ENCODE peak calls at places on chromosome 16, in eight cellular contexts. One of them, this sample, is unnamed.

GRCh38 chr16:56013962-56014552 is 138.9 kb upstream of the CES5A start:
- DNase-seq in MCF 10A: peak; percentile 76
- DNase-seq in hepatocyte: peak; percentile 81
- DNase-seq in chondrocyte: no peak
- DNase-seq in AG04449: no peak
- DNase-seq in HepG2: peak; percentile 45
- DNase-seq in brain microvascular endothelial cell: peak; percentile 5
- DNase-seq in colonic mucosa: peak; percentile 22
- DNase-seq in this sample: peak; percentile 66

GRCh38 chr16:67312450-67313118 is 14.0 kb downstream of the KCTD19 start:
- DNase-seq in HepG2: no peak
- DNase-seq in chondrocyte: no peak
- DNase-seq in MCF 10A: no peak
- DNase-seq in hepatocyte: no peak
- DNase-seq in brain microvascular endothelial cell: no peak
- DNase-seq in AG04449: no peak
- DNase-seq in colonic mucosa: no peak
- DNase-seq in this sample: no peak

GRCh38 chr16:68655806-68656205 is 10.7 kb downstream of the CDH3 start:
- DNase-seq in hepatocyte: no peak
- DNase-seq in chondrocyte: no peak
- DNase-seq in brain microvascular endothelial cell: no peak
- DNase-seq in HepG2: no peak
- DNase-seq in MCF 10A: no peak
- DNase-seq in colonic mucosa: no peak
- DNase-seq in AG04449: no peak
- DNase-seq in this sample: no peak

GRCh38 chr16:70694088-70694487 is 8.2 kb upstream of the MTSS2 start:
- DNase-seq in MCF 10A: peak; percentile 86
- DNase-seq in HepG2: no peak
- DNase-seq in chondrocyte: no peak
- DNase-seq in colonic mucosa: no peak
- DNase-seq in hepatocyte: no peak
- DNase-seq in brain microvascular endothelial cell: peak; percentile 44
- DNase-seq in AG04449: no peak
- DNase-seq in this sample: no peak

GRCh38 chr16:75555707-75556512 is at the start of gene TMEM231:
- DNase-seq in hepatocyte: peak; percentile 96
- DNase-seq in MCF 10A: peak; percentile 94
- DNase-seq in colonic mucosa: peak; percentile 99
- DNase-seq in chondrocyte: peak; percentile 98
- DNase-seq in AG04449: peak; percentile 29
- DNase-seq in brain microvascular endothelial cell: peak; percentile 96
- DNase-seq in HepG2: peak; percentile 91
- DNase-seq in this sample: peak; percentile 99

GRCh38 chr16:79210629-79211028 is 389.9 kb downstream of the MAF start:
- DNase-seq in chondrocyte: no peak
- DNase-seq in AG04449: no peak
- DNase-seq in hepatocyte: no peak
- DNase-seq in brain microvascular endothelial cell: no peak
- DNase-seq in MCF 10A: no peak
- DNase-seq in HepG2: no peak
- DNase-seq in colonic mucosa: no peak
- DNase-seq in this sample: peak; percentile 47

GRCh38 chr16:11402051-11402744 is 56.9 kb downstream of the RMI2 start:
- DNase-seq in brain microvascular endothelial cell: no peak
- DNase-seq in HepG2: no peak
- DNase-seq in hepatocyte: no peak
- DNase-seq in colonic mucosa: no peak
- DNase-seq in chondrocyte: peak; percentile 83
- DNase-seq in AG04449: no peak
- DNase-seq in MCF 10A: no peak
- DNase-seq in this sample: no peak

GRCh38 chr16:66603537-66604375 is 748 bp upstream of the CMTM3 start:
- DNase-seq in MCF 10A: no peak
- DNase-seq in colonic mucosa: peak; percentile 63
- DNase-seq in chondrocyte: no peak
- DNase-seq in hepatocyte: peak; percentile 85
- DNase-seq in AG04449: no peak
- DNase-seq in HepG2: peak; percentile 57
- DNase-seq in brain microvascular endothelial cell: peak; percentile 41
- DNase-seq in this sample: peak; percentile 87

GRCh38 chr16:29811170-29811895 is 660 bp upstream of the PRRT2 start:
- DNase-seq in brain microvascular endothelial cell: peak; percentile 96
- DNase-seq in MCF 10A: peak; percentile 97
- DNase-seq in chondrocyte: peak; percentile 99
- DNase-seq in AG04449: peak; percentile 89
- DNase-seq in hepatocyte: peak; percentile 98
- DNase-seq in HepG2: peak; percentile 95
- DNase-seq in colonic mucosa: peak; percentile 97
- DNase-seq in this sample: peak; percentile 90

GRCh38 chr16:1044515-1045362 is 27.8 kb upstream of the SSTR5 start:
- DNase-seq in HepG2: no peak
- DNase-seq in hepatocyte: no peak
- DNase-seq in colonic mucosa: no peak
- DNase-seq in AG04449: no peak
- DNase-seq in chondrocyte: no peak
- DNase-seq in MCF 10A: no peak
- DNase-seq in brain microvascular endothelial cell: no peak
- DNase-seq in this sample: no peak

GRCh38 chr16:48901712-48902374 is 291.9 kb upstream of the N4BP1 start:
- DNase-seq in HepG2: no peak
- DNase-seq in hepatocyte: peak; percentile 22
- DNase-seq in MCF 10A: no peak
- DNase-seq in brain microvascular endothelial cell: no peak
- DNase-seq in chondrocyte: no peak
- DNase-seq in colonic mucosa: no peak
- DNase-seq in AG04449: no peak
- DNase-seq in this sample: no peak

GRCh38 chr16:48911700-48912099 is 301.7 kb upstream of the N4BP1 start:
- DNase-seq in colonic mucosa: no peak
- DNase-seq in hepatocyte: no peak
- DNase-seq in AG04449: no peak
- DNase-seq in HepG2: no peak
- DNase-seq in chondrocyte: no peak
- DNase-seq in MCF 10A: peak; percentile 17
- DNase-seq in brain microvascular endothelial cell: no peak
- DNase-seq in this sample: no peak

GRCh38 chr16:81284995-81285600 is 29.7 kb upstream of the GAN start:
- DNase-seq in brain microvascular endothelial cell: no peak
- DNase-seq in chondrocyte: no peak
- DNase-seq in HepG2: no peak
- DNase-seq in hepatocyte: no peak
- DNase-seq in MCF 10A: no peak
- DNase-seq in AG04449: no peak
- DNase-seq in colonic mucosa: no peak
- DNase-seq in this sample: no peak

GRCh38 chr16:49920397-49920796 is 64.5 kb upstream of the ZNF423 start:
- DNase-seq in chondrocyte: peak; percentile 46
- DNase-seq in HepG2: no peak
- DNase-seq in AG04449: no peak
- DNase-seq in brain microvascular endothelial cell: no peak
- DNase-seq in colonic mucosa: no peak
- DNase-seq in hepatocyte: no peak
- DNase-seq in MCF 10A: no peak
- DNase-seq in this sample: no peak

GRCh38 chr16:50796829-50797228 is 54.9 kb downstream of the CYLD start:
- DNase-seq in MCF 10A: no peak
- DNase-seq in colonic mucosa: no peak
- DNase-seq in HepG2: no peak
- DNase-seq in brain microvascular endothelial cell: no peak
- DNase-seq in AG04449: no peak
- DNase-seq in hepatocyte: no peak
- DNase-seq in chondrocyte: no peak
- DNase-seq in this sample: no peak

GRCh38 chr16:28012031-28012445 is 51.5 kb downstream of the GSG1L start:
- DNase-seq in colonic mucosa: no peak
- DNase-seq in MCF 10A: no peak
- DNase-seq in brain microvascular endothelial cell: peak; percentile 17
- DNase-seq in HepG2: no peak
- DNase-seq in chondrocyte: no peak
- DNase-seq in hepatocyte: no peak
- DNase-seq in AG04449: no peak
- DNase-seq in this sample: no peak

GRCh38 chr16:11379420-11379819 is 34.2 kb downstream of the RMI2 start:
- DNase-seq in MCF 10A: peak; percentile 46
- DNase-seq in colonic mucosa: no peak
- DNase-seq in HepG2: no peak
- DNase-seq in chondrocyte: no peak
- DNase-seq in AG04449: no peak
- DNase-seq in hepatocyte: no peak
- DNase-seq in brain microvascular endothelial cell: no peak
- DNase-seq in this sample: peak; percentile 72

GRCh38 chr16:4380131-4381063 is 8.7 kb downstream of the VASN start:
- DNase-seq in colonic mucosa: no peak
- DNase-seq in HepG2: no peak
- DNase-seq in hepatocyte: no peak
- DNase-seq in chondrocyte: no peak
- DNase-seq in AG04449: no peak
- DNase-seq in brain microvascular endothelial cell: no peak
- DNase-seq in MCF 10A: no peak
- DNase-seq in this sample: no peak

GRCh38 chr16:4382795-4383357 is 11.2 kb downstream of the VASN start:
- DNase-seq in AG04449: no peak
- DNase-seq in MCF 10A: no peak
- DNase-seq in HepG2: no peak
- DNase-seq in brain microvascular endothelial cell: no peak
- DNase-seq in colonic mucosa: no peak
- DNase-seq in hepatocyte: no peak
- DNase-seq in chondrocyte: no peak
- DNase-seq in this sample: no peak

GRCh38 chr16:4379001-4379688 is 7.5 kb downstream of the VASN start:
- DNase-seq in brain microvascular endothelial cell: no peak
- DNase-seq in hepatocyte: no peak
- DNase-seq in MCF 10A: no peak
- DNase-seq in colonic mucosa: no peak
- DNase-seq in HepG2: no peak
- DNase-seq in chondrocyte: no peak
- DNase-seq in AG04449: no peak
- DNase-seq in this sample: no peak

GRCh38 chr16:4381935-4382794 is 10.5 kb downstream of the VASN start:
- DNase-seq in brain microvascular endothelial cell: no peak
- DNase-seq in colonic mucosa: no peak
- DNase-seq in HepG2: no peak
- DNase-seq in chondrocyte: no peak
- DNase-seq in AG04449: no peak
- DNase-seq in hepatocyte: no peak
- DNase-seq in MCF 10A: no peak
- DNase-seq in this sample: no peak

GRCh38 chr16:4381072-4381934 is 9.7 kb downstream of the VASN start:
- DNase-seq in HepG2: no peak
- DNase-seq in AG04449: no peak
- DNase-seq in colonic mucosa: no peak
- DNase-seq in brain microvascular endothelial cell: no peak
- DNase-seq in hepatocyte: no peak
- DNase-seq in chondrocyte: no peak
- DNase-seq in MCF 10A: no peak
- DNase-seq in this sample: no peak
- TF ChIP-seq CTCF in HepG2: no peak
- TF ChIP-seq CTCF in AG04449: no peak
- TF ChIP-seq CTCF in colonic mucosa: no peak
- TF ChIP-seq CTCF in brain microvascular endothelial cell: no peak
- TF ChIP-seq CTCF in hepatocyte: no peak
- TF ChIP-seq CTCF in chondrocyte: no peak
- TF ChIP-seq CTCF in MCF 10A: no peak
- TF ChIP-seq CTCF in this sample: no peak

DNA sequence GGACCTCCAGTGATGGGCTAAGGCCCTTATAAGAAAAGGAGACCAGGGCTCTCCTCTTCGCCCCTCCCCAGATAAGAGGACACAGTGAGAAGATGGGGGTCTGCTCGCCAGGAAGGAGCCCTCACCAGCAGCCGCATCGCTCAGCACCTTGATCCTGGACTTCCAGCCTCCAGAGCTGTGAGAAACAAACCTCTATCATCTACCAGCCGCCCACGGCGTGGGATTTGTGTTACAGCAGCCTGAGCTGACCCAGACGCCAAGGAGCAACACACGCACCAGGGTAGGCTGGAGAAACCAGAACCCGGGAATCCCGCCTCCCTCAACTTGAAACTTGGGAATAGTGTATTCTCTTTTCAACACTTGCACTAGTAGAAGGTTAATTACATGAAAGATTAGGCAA is 4.2 kb upstream of the ZG16B start:
- DNase-seq in HepG2: no peak
- DNase-seq in colonic mucosa: no peak
- DNase-seq in chondrocyte: peak; percentile 82
- DNase-seq in hepatocyte: no peak
- DNase-seq in MCF 10A: no peak
- DNase-seq in AG04449: no peak
- DNase-seq in brain microvascular endothelial cell: no peak
- DNase-seq in this sample: no peak
- TF ChIP-seq CTCF in HepG2: no peak
- TF ChIP-seq CTCF in colonic mucosa: no peak
- TF ChIP-seq CTCF in chondrocyte: no peak
- TF ChIP-seq CTCF in hepatocyte: no peak
- TF ChIP-seq CTCF in MCF 10A: no peak
- TF ChIP-seq CTCF in AG04449: no peak
- TF ChIP-seq CTCF in brain microvascular endothelial cell: no peak
- TF ChIP-seq CTCF in this sample: no peak

DNA sequence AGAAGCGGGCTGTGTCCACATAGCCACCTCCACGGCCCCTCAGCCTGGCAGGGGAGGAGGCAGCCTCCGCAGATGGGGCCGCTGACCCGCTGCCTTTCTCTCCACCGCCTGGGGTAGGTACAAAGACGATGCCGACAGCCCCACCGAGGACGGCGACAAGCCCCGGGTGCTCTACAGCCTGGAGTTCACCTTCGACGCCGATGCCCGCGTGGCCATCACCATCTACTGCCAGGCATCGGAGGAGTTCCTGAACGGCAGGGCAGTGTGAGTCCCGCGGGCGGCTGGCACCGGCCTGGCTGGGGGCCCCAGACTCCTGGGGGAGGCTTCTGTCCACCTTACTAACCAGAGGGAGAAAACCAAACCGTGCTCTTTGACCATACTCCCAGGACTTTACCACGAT is 27.9 kb downstream of the MGRN1 start:
- DNase-seq in MCF 10A: no peak
- DNase-seq in hepatocyte: no peak
- DNase-seq in brain microvascular endothelial cell: no peak
- DNase-seq in HepG2: no peak
- DNase-seq in chondrocyte: no peak
- DNase-seq in colonic mucosa: no peak
- DNase-seq in AG04449: no peak
- DNase-seq in this sample: no peak
- TF ChIP-seq CTCF in MCF 10A: no peak
- TF ChIP-seq CTCF in hepatocyte: no peak
- TF ChIP-seq CTCF in brain microvascular endothelial cell: no peak
- TF ChIP-seq CTCF in HepG2: no peak
- TF ChIP-seq CTCF in chondrocyte: no peak
- TF ChIP-seq CTCF in colonic mucosa: no peak
- TF ChIP-seq CTCF in AG04449: no peak
- TF ChIP-seq CTCF in this sample: no peak

DNA sequence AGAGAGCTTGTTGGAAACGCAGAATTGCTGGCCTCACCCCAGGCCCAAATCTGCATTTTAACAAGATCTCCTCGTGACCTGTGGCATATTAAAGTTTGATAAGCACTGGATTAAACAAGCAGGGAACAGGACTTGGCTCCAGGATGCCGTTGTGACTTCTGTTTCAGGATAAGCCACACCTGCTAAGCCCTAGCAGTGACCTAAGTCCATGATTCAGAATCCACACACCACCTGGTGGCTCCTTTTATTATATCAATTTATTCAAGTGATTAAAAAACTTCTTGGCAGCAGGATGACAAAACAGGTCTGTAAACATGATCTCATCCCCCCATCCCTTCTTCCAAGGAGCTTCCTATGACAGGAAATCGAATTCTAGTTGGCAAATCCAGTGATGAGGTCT is 9.1 kb downstream of the NAGPA start:
- DNase-seq in brain microvascular endothelial cell: no peak
- DNase-seq in MCF 10A: peak; percentile 52
- DNase-seq in colonic mucosa: peak; percentile 57
- DNase-seq in AG04449: no peak
- DNase-seq in chondrocyte: no peak
- DNase-seq in HepG2: no peak
- DNase-seq in hepatocyte: no peak
- DNase-seq in this sample: no peak
- TF ChIP-seq CTCF in brain microvascular endothelial cell: no peak
- TF ChIP-seq CTCF in MCF 10A: peak; percentile 24
- TF ChIP-seq CTCF in colonic mucosa: peak; percentile 17
- TF ChIP-seq CTCF in AG04449: no peak
- TF ChIP-seq CTCF in chondrocyte: peak; percentile 27
- TF ChIP-seq CTCF in HepG2: no peak
- TF ChIP-seq CTCF in hepatocyte: no peak
- TF ChIP-seq CTCF in this sample: peak; percentile 11